ENCODE peak calls at places on chromosomes 12 and 14, in six cellular contexts. S is NB4, K is A549, L is K562, Z is endothelial cell of umbilical vein, C is GM12878. U is an unnamed sample.

GRCh38 chr14:72498646-72499045 is 395.3 kb downstream of the DPF3 start:
- DNase-seq in S (no peak), K (no peak), L (no peak), Z (no peak), C (no peak), U (no peak)

GRCh38 chr14:77111021-77111420 is 13.0 kb downstream of the CIPC start:
- DNase-seq in S (no peak), K (no peak), L (no peak), Z (peak), C (no peak), U (no peak)

GRCh38 chr12:57164966-57165365 is 17.5 kb upstream of the LRP1-AS start:
- DNase-seq in S (no peak), K (no peak), L (no peak), Z (no peak), C (no peak), U (no peak)

GRCh38 chr14:56474419-56475022 is 105.1 kb upstream of the TMEM260 start:
- DNase-seq in S (peak), K (peak), L (peak), Z (peak), C (no peak), U (peak)

GRCh38 chr12:44717612-44718011 is 158.5 kb downstream of the NELL2 start:
- DNase-seq in S (no peak), K (no peak), L (no peak), Z (no peak), C (no peak), U (no peak)

GRCh38 chr14:68232643-68233055 is 413.1 kb downstream of the RAD51B start:
- DNase-seq in S (no peak), K (peak), L (peak), Z (peak), C (peak), U (peak)

GRCh38 chr12:51009038-51009437 is 17.1 kb downstream of the SLC11A2 start:
- DNase-seq in S (peak), K (no peak), L (no peak), Z (no peak), C (no peak), U (no peak)

GRCh38 chr14:83559721-83560120 is 1970.2 kb upstream of the FLRT2 start:
- DNase-seq in S (no peak), K (no peak), L (no peak), Z (no peak), C (no peak), U (no peak)

GRCh38 chr12:64077922-64078321 is 144.2 kb downstream of the KICS2 start:
- DNase-seq in S (no peak), K (peak), L (no peak), Z (peak), C (no peak), U (peak)

GRCh38 chr12:129520736-129521135 is 383.1 kb downstream of the TMEM132D start:
- DNase-seq in S (no peak), K (no peak), L (no peak), Z (no peak), C (no peak), U (no peak)

GRCh38 chr14:96104469-96105057 is 65.4 kb downstream of the C14orf132 start:
- DNase-seq in S (peak), K (peak), L (no peak), Z (peak), C (no peak), U (peak)

GRCh38 chr12:31582155-31582554 is 8.8 kb downstream of the DENND5B start:
- DNase-seq in S (no peak), K (no peak), L (no peak), Z (no peak), C (no peak), U (no peak)

GRCh38 chr12:121590476-121591143 is 9.8 kb upstream of the KDM2B start:
- DNase-seq in S (peak), K (no peak), L (peak), Z (no peak), C (peak), U (peak)

GRCh38 chr12:6961695-6962284 is 8.7 kb downstream of the PHB2 start:
- DNase-seq in S (peak), K (peak), L (peak), Z (peak), C (no peak), U (peak)

GRCh38 chr14:64091217-64091616 is 203.0 kb downstream of the ESR2 start:
- DNase-seq in S (no peak), K (no peak), L (no peak), Z (no peak), C (no peak), U (no peak)

GRCh38 chr14:55388160-55388559 is 23.5 kb downstream of the ATG14 start:
- DNase-seq in S (no peak), K (no peak), L (no peak), Z (no peak), C (no peak), U (no peak)

GRCh38 chr12:102879144-102879763 is 37.8 kb downstream of the PAH start:
- DNase-seq in S (peak), K (peak), L (peak), Z (no peak), C (peak), U (no peak)

GRCh38 chr12:85424581-85425348 is 144.7 kb downstream of the ALX1 start:
- DNase-seq in S (peak), K (no peak), L (peak), Z (peak), C (peak), U (peak)

GRCh38 chr12:57454566-57455373 is at the start of gene INHBE:
- DNase-seq in S (peak), K (no peak), L (peak), Z (no peak), C (no peak), U (peak)

GRCh38 chr12:12673296-12673695 is 22.7 kb downstream of the GPR19 start:
- DNase-seq in S (no peak), K (no peak), L (no peak), Z (no peak), C (peak), U (no peak)

GRCh38 chr12:42801271-42801670 is 211.7 kb upstream of the PRICKLE1 start:
- DNase-seq in S (no peak), K (no peak), L (no peak), Z (no peak), C (no peak), U (no peak)

GRCh38 chr12:69966839-69967238 is 141.8 kb downstream of the MYRFL start:
- DNase-seq in S (no peak), K (no peak), L (no peak), Z (no peak), C (no peak), U (no peak)

GRCh38 chr12:40953076-40953475 is 235.0 kb upstream of the PDZRN4 start:
- DNase-seq in S (no peak), K (no peak), L (no peak), Z (no peak), C (no peak), U (no peak)

GRCh38 chr12:34289431-34290190 is 267.3 kb downstream of the ALG10 start:
- DNase-seq in S (no peak), K (no peak), L (no peak), Z (no peak), C (no peak), U (no peak)

GRCh38 chr14:24051789-24052655 is at the start of gene CARMIL3:
- DNase-seq in S (peak), K (peak), L (peak), Z (peak), C (no peak), U (peak)

GRCh38 chr12:129973236-129973961 is 69.6 kb upstream of the TMEM132D start:
- DNase-seq in S (no peak), K (no peak), L (no peak), Z (no peak), C (no peak), U (no peak)

GRCh38 chr12:44053550-44054243 is 217.8 kb downstream of the TMEM117 start:
- DNase-seq in S (no peak), K (no peak), L (no peak), Z (peak), C (no peak), U (no peak)

DNA sequence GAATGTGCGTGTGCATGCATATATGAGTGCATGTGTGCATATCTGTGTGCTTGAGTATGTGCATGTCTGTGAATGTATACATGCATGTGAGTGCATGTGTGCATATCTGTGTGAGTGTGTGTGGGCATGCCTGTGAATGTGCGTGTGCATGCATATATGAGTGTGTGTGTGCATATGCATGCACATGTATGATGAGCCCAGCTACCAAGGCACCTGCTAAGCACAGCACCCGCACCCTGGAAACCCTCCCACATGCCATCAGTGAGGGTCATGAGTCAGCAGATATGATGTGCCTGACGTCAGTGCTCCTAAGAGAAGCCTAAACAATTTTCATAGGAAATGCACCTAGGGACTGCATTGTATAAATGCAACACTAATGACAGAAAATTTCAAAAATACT is 151.1 kb downstream of the KIF26A start:
- DNase-seq in S (no peak), K (no peak), L (no peak), Z (no peak), C (no peak), U (no peak)
- TF ChIP-seq MYC in S (no peak), K (no peak), L (no peak), Z (no peak), C (no peak), U (no peak)

DNA sequence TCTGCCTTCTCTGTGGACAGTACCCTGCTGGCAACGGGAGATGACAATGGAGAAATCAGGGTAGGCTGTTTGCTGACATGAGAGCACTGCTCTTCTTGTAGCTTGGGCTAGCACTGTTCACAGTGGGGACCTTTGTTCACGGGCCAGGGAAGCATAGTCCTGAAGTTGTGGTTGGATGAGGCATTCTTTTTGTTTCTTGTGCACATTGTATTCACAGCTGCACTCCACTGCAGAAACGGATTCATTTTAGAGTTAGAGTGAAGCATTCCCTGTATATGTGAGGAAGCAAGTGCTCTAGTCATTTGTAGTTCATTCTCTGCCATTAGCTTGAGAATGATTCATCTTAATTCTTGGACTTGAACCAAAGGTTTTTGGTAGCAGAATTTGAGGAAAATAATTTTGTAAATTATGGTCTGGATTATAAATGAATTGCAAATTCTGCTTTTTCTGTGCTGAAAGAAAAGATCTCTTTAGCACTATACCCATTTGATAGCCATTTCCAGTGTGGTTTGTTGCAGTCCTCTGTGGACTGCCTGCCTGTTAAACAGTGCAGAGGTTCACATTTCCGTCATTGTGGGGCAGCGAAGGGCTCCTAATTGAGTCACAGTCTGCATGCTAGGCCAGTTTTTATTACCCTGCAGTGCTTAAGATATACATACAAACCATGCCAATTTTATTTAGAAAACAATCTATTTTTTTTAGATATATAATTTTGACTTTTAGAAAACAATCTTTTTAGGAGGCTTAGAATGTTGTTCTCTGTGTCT is 80.6 kb downstream of the APAF1 start:
- DNase-seq in S (peak), K (no peak), L (peak), Z (peak), C (no peak), U (peak)
- TF ChIP-seq MYC in S (no peak), K (no peak), L (no peak), Z (no peak), C (no peak), U (no peak)

GRCh38 chr12:52656616-52657015 is 4.6 kb upstream of the KRT2 start:
- DNase-seq in S (no peak), K (no peak), L (no peak), Z (no peak), C (no peak), U (no peak)
- TF ChIP-seq MYC in S (no peak), K (no peak), L (no peak), Z (no peak), C (no peak), U (no peak)

GRCh38 chr14:62934439-62934838 is 110.8 kb downstream of the KCNH5 start:
- DNase-seq in S (no peak), K (no peak), L (no peak), Z (no peak), C (no peak), U (no peak)
- TF ChIP-seq MYC in S (no peak), K (no peak), L (no peak), Z (no peak), C (no peak), U (no peak)

GRCh38 chr14:51684760-51685159 is 33.0 kb downstream of the FRMD6 start:
- DNase-seq in S (no peak), K (no peak), L (no peak), Z (no peak), C (no peak), U (no peak)
- TF ChIP-seq MYC in S (no peak), K (no peak), L (no peak), Z (no peak), C (no peak), U (no peak)

GRCh38 chr14:53784688-53785087 is 171.9 kb downstream of the BMP4 start:
- DNase-seq in S (no peak), K (no peak), L (no peak), Z (no peak), C (no peak), U (no peak)
- TF ChIP-seq MYC in S (no peak), K (no peak), L (no peak), Z (no peak), C (no peak), U (no peak)

GRCh38 chr12:4031703-4032291 is 158.6 kb upstream of the PARP11 start:
- DNase-seq in S (no peak), K (peak), L (no peak), Z (peak), C (no peak), U (no peak)
- TF ChIP-seq MYC in S (no peak), K (no peak), L (no peak), Z (no peak), C (no peak), U (no peak)

GRCh38 chr12:110782068-110782467 is 39.4 kb upstream of the PPP1CC start:
- DNase-seq in S (peak), K (no peak), L (peak), Z (no peak), C (no peak), U (no peak)
- TF ChIP-seq MYC in S (no peak), K (no peak), L (no peak), Z (no peak), C (no peak), U (no peak)

U was measured in HepG2.